ENCODE peak calls at places on chromosomes 1 and 21, in seven cellular contexts. N is sigmoid colon; O is upper lobe of left lung; C is effector memory CD8-positive, alpha-beta T cell; W is NCI-H1417 treated with DMSO at 0.1 percent for 48 hours; V is hepatocyte; X is NCI-H2081. Y is an unnamed sample.

GRCh38 chr21:31593161-31593560 is 66.3 kb upstream of the SOD1 start:
- DNase-seq in N (no peak), O (no peak), C (no peak), W (no peak), V (no peak), X (no peak), Y (no peak)

GRCh38 chr1:207286747-207287528 is 34.5 kb upstream of the CD55 start:
- DNase-seq in N (no peak), O (no peak), C (no peak), W (no peak), V (no peak), X (no peak), Y (no peak)

GRCh38 chr21:45889115-45889708 is 92.4 kb upstream of the COL6A1 start:
- DNase-seq in N (no peak), O (peak; percentile 32), C (no peak), W (no peak), V (no peak), X (no peak), Y (no peak)

GRCh38 chr1:155192346-155193274 is 15.1 kb downstream of the THBS3 start:
- DNase-seq in N (no peak), O (peak; percentile 80), C (no peak), W (peak; percentile 2), V (peak; percentile 73), X (peak; percentile 59), Y (no peak)

GRCh38 chr21:35395728-35396127 is 346.6 kb upstream of the RUNX1 start:
- DNase-seq in N (no peak), O (no peak), C (no peak), W (no peak), V (no peak), X (no peak), Y (peak; percentile 21)

GRCh38 chr1:111441573-111442192 is 7.4 kb downstream of the WDR77 start:
- DNase-seq in N (no peak), O (no peak), C (peak; percentile 46), W (no peak), V (peak; percentile 43), X (no peak), Y (peak; percentile 74)

GRCh38 chr21:26849428-26850115 is 4.4 kb upstream of the ADAMTS1 start:
- DNase-seq in N (no peak), O (no peak), C (no peak), W (no peak), V (peak; percentile 74), X (peak; percentile 23), Y (peak; percentile 44)

GRCh38 chr1:226790545-226791181 is 51.6 kb upstream of the ITPKB start:
- DNase-seq in N (no peak), O (no peak), C (no peak), W (no peak), V (no peak), X (no peak), Y (no peak)

GRCh38 chr1:77342745-77343144 is 60.9 kb downstream of the AK5 start:
- DNase-seq in N (no peak), O (no peak), C (no peak), W (no peak), V (no peak), X (no peak), Y (no peak)

GRCh38 chr1:84782311-84782771 is 92.1 kb upstream of the SSX2IP start:
- DNase-seq in N (no peak), O (peak; percentile 85), C (peak; percentile 69), W (no peak), V (peak; percentile 77), X (no peak), Y (peak; percentile 88)

GRCh38 chr1:10767282-10767681 is 29.2 kb downstream of the CASZ1 start:
- DNase-seq in N (no peak), O (no peak), C (no peak), W (no peak), V (no peak), X (no peak), Y (no peak)

GRCh38 chr1:9767964-9768668 is 55.6 kb downstream of the CLSTN1 start:
- DNase-seq in N (peak; percentile 49), O (no peak), C (no peak), W (no peak), V (no peak), X (no peak), Y (no peak)

GRCh38 chr1:151534662-151535278 is 5.3 kb upstream of the TUFT1 start:
- DNase-seq in N (peak; percentile 82), O (no peak), C (peak; percentile 76), W (no peak), V (peak; percentile 79), X (peak; percentile 64), Y (peak; percentile 75)

GRCh38 chr1:205430631-205431305 is 8.9 kb upstream of the LEMD1 start:
- DNase-seq in N (peak; percentile 74), O (peak; percentile 93), C (peak; percentile 52), W (no peak), V (peak; percentile 69), X (no peak), Y (peak; percentile 60)

GRCh38 chr1:247913786-247914185 is 6.3 kb upstream of the OR2T8 start:
- DNase-seq in N (no peak), O (no peak), C (no peak), W (no peak), V (no peak), X (no peak), Y (no peak)

GRCh38 chr1:62782197-62782886 is 1.6 kb upstream of the ATG4C start:
- DNase-seq in N (no peak), O (no peak), C (no peak), W (no peak), V (no peak), X (no peak), Y (peak; percentile 33)

GRCh38 chr1:168709896-168710305 is 19.1 kb downstream of the DPT start:
- DNase-seq in N (no peak), O (no peak), C (no peak), W (no peak), V (peak; percentile 60), X (no peak), Y (no peak)

GRCh38 chr1:17582124-17582768 is 42.7 kb downstream of the ARHGEF10L start:
- DNase-seq in N (no peak), O (no peak), C (no peak), W (no peak), V (no peak), X (no peak), Y (no peak)

GRCh38 chr1:209845405-209845725 is 17.6 kb downstream of the UTP25 start:
- DNase-seq in N (no peak), O (no peak), C (no peak), W (peak; percentile 81), V (no peak), X (peak; percentile 69), Y (no peak)

GRCh38 chr21:46188226-46189212 is 4.3 kb upstream of the SPATC1L start:
- DNase-seq in N (peak; percentile 86), O (no peak), C (no peak), W (no peak), V (peak; percentile 76), X (peak; percentile 21), Y (peak; percentile 41)

GRCh38 chr1:235090406-235091069 is 38.1 kb downstream of the TOMM20 start:
- DNase-seq in N (peak; percentile 67), O (no peak), C (no peak), W (no peak), V (no peak), X (no peak), Y (peak; percentile 86)

GRCh38 chr1:98045211-98046030 is 124.6 kb upstream of the DPYD start:
- DNase-seq in N (no peak), O (peak; percentile 74), C (no peak), W (no peak), V (no peak), X (no peak), Y (no peak)

GRCh38 chr1:24903560-24903954 is 26.5 kb downstream of the RUNX3 start:
- DNase-seq in N (no peak), O (no peak), C (peak; percentile 1), W (no peak), V (no peak), X (no peak), Y (no peak)

GRCh38 chr21:42565886-42566523 is 52.4 kb downstream of the SLC37A1 start:
- DNase-seq in N (peak; percentile 30), O (peak; percentile 59), C (no peak), W (no peak), V (no peak), X (no peak), Y (no peak)

GRCh38 chr21:45283019-45283610 is 4.6 kb downstream of the POFUT2 start:
- DNase-seq in N (peak; percentile 50), O (peak; percentile 60), C (no peak), W (no peak), V (no peak), X (no peak), Y (no peak)

GRCh38 chr1:6603851-6604558 is 1.3 kb upstream of the KLHL21 start:
- DNase-seq in N (peak; percentile 94), O (peak; percentile 84), C (no peak), W (no peak), V (peak; percentile 75), X (no peak), Y (no peak)

GRCh38 chr21:44802396-44803153 is 955 bp upstream of the UBE2G2 start:
- DNase-seq in N (no peak), O (peak; percentile 81), C (no peak), W (no peak), V (peak; percentile 33), X (no peak), Y (peak; percentile 36)

GRCh38 chr1:172497230-172497629 is 35.7 kb upstream of the SUCO start:
- DNase-seq in N (no peak), O (no peak), C (no peak), W (no peak), V (peak; percentile 49), X (no peak), Y (peak; percentile 15)

GRCh38 chr1:174021611-174022079 is 512 bp downstream of the RC3H1 start:
- DNase-seq in N (peak; percentile 74), O (no peak), C (peak; percentile 16), W (no peak), V (peak; percentile 78), X (peak; percentile 50), Y (peak; percentile 67)

GRCh38 chr1:203342192-203342940 is 8.6 kb downstream of the FMOD start:
- DNase-seq in N (peak; percentile 77), O (peak; percentile 74), C (peak; percentile 28), W (no peak), V (peak; percentile 77), X (peak; percentile 48), Y (peak; percentile 61)

Y was measured in KBM-7.